ENCODE peak calls at places on chromosomes 2 and 18, in eight cellular contexts. B is nucleus accumbens; T is stimulated activated CD8-positive, alpha-beta memory T cell treated with anti-CD3 and anti-CD28 coated beads, Interleukin-15, amount 100 ng/mL, for 24 hours; F is ELR; Y is neural progenitor cell; Q is NCI-H82; P is right cardiac atrium; X is IMR-90. J is an unnamed sample.

GRCh38 chr2:101831351-101831865 is 133.9 kb downstream of the MAP4K4 start:
- DNase-seq in B (peak), T (no peak), F (peak), P (peak), Q (peak), Y (peak), X (peak), J (peak)

GRCh38 chr2:149049142-149049541 is 10.6 kb downstream of the LYPD6B start:
- DNase-seq in Y (no peak), T (no peak), X (peak), Q (no peak), F (peak), B (no peak), P (no peak), J (no peak)

GRCh38 chr18:1018211-1018651 is 113.6 kb downstream of the ADCYAP1 start:
- DNase-seq in X (peak), P (no peak), Y (peak), Q (peak), F (peak), T (no peak), B (no peak), J (no peak)

GRCh38 chr2:199303814-199304213 is 153.9 kb downstream of the SATB2 start:
- DNase-seq in T (no peak), Y (no peak), X (peak), B (peak), Q (no peak), F (peak), P (no peak), J (no peak)

GRCh38 chr2:232860593-232861241 is 9.3 kb upstream of the SNORC start:
- DNase-seq in Y (no peak), F (peak), P (no peak), X (no peak), Q (no peak), T (no peak), B (no peak), J (no peak)

GRCh38 chr18:27378396-27379094 is 193.4 kb upstream of the CHST9 start:
- DNase-seq in Q (no peak), T (no peak), F (peak), P (no peak), B (no peak), Y (no peak), X (no peak), J (peak)

GRCh38 chr18:10290244-10291240 is 163.9 kb upstream of the APCDD1 start:
- DNase-seq in X (peak), B (no peak), Y (no peak), Q (no peak), T (no peak), F (no peak), P (no peak), J (peak)

GRCh38 chr2:60533114-60534033 is 20.1 kb downstream of the BCL11A start:
- DNase-seq in T (no peak), Q (peak), B (no peak), F (peak), Y (no peak), X (peak), P (no peak), J (no peak)

GRCh38 chr2:169065864-169066507 is 3.4 kb upstream of the DHRS9 start:
- DNase-seq in Q (no peak), X (no peak), T (no peak), B (no peak), Y (no peak), F (no peak), P (no peak), J (no peak)

GRCh38 chr2:202203348-202203747 is 35.0 kb downstream of the SUMO1 start:
- DNase-seq in P (no peak), T (no peak), Q (no peak), F (no peak), X (no peak), B (no peak), Y (no peak), J (peak)

GRCh38 chr2:163664610-163665009 is 71.2 kb downstream of the FIGN start:
- DNase-seq in T (no peak), P (no peak), B (no peak), Y (no peak), X (peak), Q (no peak), F (peak), J (no peak)

GRCh38 chr2:12715878-12716249 is 872 bp upstream of the TRIB2 start:
- DNase-seq in Y (peak), Q (peak), B (peak), P (peak), X (peak), F (peak), T (peak), J (peak)

J was measured in GM12865.